ENCODE peak calls at places on chromosomes 7 and 10, in four cellular contexts. J is B cell, F is body of pancreas, P is fibroblast of the aortic adventitia. W is an unnamed sample.
A peak's percentile ranks its signal among the peaks of the same experiment; 100 is the strongest.

GRCh38 chr7:9863542-9863941 is 1110.1 kb upstream of the PHF14 start:
- DNase-seq in J (no peak), F (no peak), P (no peak), W (no peak)

GRCh38 chr7:9026121-9026520 is 592.7 kb downstream of the NXPH1 start:
- DNase-seq in J (no peak), F (no peak), P (no peak), W (no peak)

GRCh38 chr10:5546891-5547683 is 22.3 kb downstream of the CALML3 start:
- DNase-seq in J (no peak), F (peak; percentile 59), P (peak; percentile 50), W (no peak)

GRCh38 chr7:88933285-88933684 is 137.7 kb upstream of the TEX47 start:
- DNase-seq in J (no peak), F (no peak), P (no peak), W (no peak)

GRCh38 chr10:31143331-31143935 is 111.8 kb upstream of the ZNF438 start:
- DNase-seq in J (no peak), F (no peak), P (no peak), W (no peak)

GRCh38 chr7:24059775-24060174 is 224.2 kb upstream of the NPY start:
- DNase-seq in J (no peak), F (no peak), P (no peak), W (no peak)

GRCh38 chr7:24971333-24972165 is 8.4 kb downstream of the OSBPL3 start:
- DNase-seq in J (no peak), F (no peak), P (peak; percentile 94), W (no peak)

GRCh38 chr7:31805209-31805818 is 118.3 kb downstream of the PPP1R17 start:
- DNase-seq in J (no peak), F (no peak), P (no peak), W (no peak)

GRCh38 chr7:88072036-88072714 is 138.1 kb downstream of the ADAM22 start:
- DNase-seq in J (no peak), F (no peak), P (no peak), W (no peak)

GRCh38 chr10:33223326-33224014 is 111.0 kb downstream of the NRP1 start:
- DNase-seq in J (no peak), F (no peak), P (peak; percentile 72), W (no peak)

GRCh38 chr10:71799112-71799511 is 25.8 kb upstream of the VSIR start:
- DNase-seq in J (no peak), F (no peak), P (no peak), W (no peak)

GRCh38 chr7:17304926-17305325 is 6.5 kb downstream of the AHR start:
- DNase-seq in J (no peak), F (no peak), P (peak; percentile 83), W (peak; percentile 52)

GRCh38 chr7:134669845-134670373 is 23.3 kb downstream of the BPGM start:
- DNase-seq in J (peak; percentile 59), F (peak; percentile 50), P (peak; percentile 82), W (peak; percentile 81)

GRCh38 chr10:279655-280054 is 144.4 kb downstream of the ZMYND11 start:
- DNase-seq in J (no peak), F (no peak), P (no peak), W (no peak)
- TF ChIP-seq CTCF in J (no peak), F (no peak), P (no peak), W (no peak)

GRCh38 chr7:132044247-132044646 is 487.8 kb upstream of the PODXL start:
- DNase-seq in J (no peak), F (no peak), P (no peak), W (no peak)

GRCh38 chr7:132045481-132045980 is 489.1 kb upstream of the PODXL start:
- DNase-seq in J (no peak), F (no peak), P (no peak), W (no peak)

GRCh38 chr7:132053871-132054270 is 497.4 kb upstream of the PODXL start:
- DNase-seq in J (no peak), F (no peak), P (no peak), W (no peak)

GRCh38 chr7:132045002-132045401 is 488.6 kb upstream of the PODXL start:
- DNase-seq in J (no peak), F (no peak), P (no peak), W (no peak)

GRCh38 chr7:132049462-132050304 is 493.3 kb upstream of the PODXL start:
- DNase-seq in J (no peak), F (peak; percentile 54), P (peak; percentile 46), W (peak; percentile 58)
- TF ChIP-seq CTCF in J (peak; percentile 63), F (peak; percentile 57), P (peak; percentile 71), W (peak; percentile 59)

GRCh38 chr10:25565570-25565969 is 368.5 kb upstream of the MYO3A start:
- DNase-seq in J (no peak), F (no peak), P (no peak), W (no peak)

GRCh38 chr10:25564351-25564750 is 369.7 kb upstream of the MYO3A start:
- DNase-seq in J (no peak), F (no peak), P (peak; percentile 1), W (no peak)

GRCh38 chr10:25562547-25562946 is 371.5 kb upstream of the MYO3A start:
- DNase-seq in J (no peak), F (no peak), P (no peak), W (no peak)

GRCh38 chr10:25557136-25557535 is 376.9 kb upstream of the MYO3A start:
- DNase-seq in J (no peak), F (no peak), P (no peak), W (no peak)

GRCh38 chr10:25561761-25562160 is 372.3 kb upstream of the MYO3A start:
- DNase-seq in J (no peak), F (no peak), P (no peak), W (no peak)
- TF ChIP-seq CTCF in J (no peak), F (no peak), P (no peak), W (no peak)

GRCh38 chr10:13612654-13613373 is 26.0 kb downstream of the PRPF18 start:
- DNase-seq in J (no peak), F (no peak), P (no peak), W (no peak)

GRCh38 chr10:13617146-13617545 is 30.4 kb downstream of the PRPF18 start:
- DNase-seq in J (no peak), F (no peak), P (no peak), W (no peak)

GRCh38 chr10:13615650-13616049 is 28.9 kb downstream of the PRPF18 start:
- DNase-seq in J (no peak), F (no peak), P (no peak), W (no peak)

GRCh38 chr10:13613519-13613918 is 26.8 kb downstream of the PRPF18 start:
- DNase-seq in J (no peak), F (no peak), P (peak; percentile 74), W (no peak)

DNA sequence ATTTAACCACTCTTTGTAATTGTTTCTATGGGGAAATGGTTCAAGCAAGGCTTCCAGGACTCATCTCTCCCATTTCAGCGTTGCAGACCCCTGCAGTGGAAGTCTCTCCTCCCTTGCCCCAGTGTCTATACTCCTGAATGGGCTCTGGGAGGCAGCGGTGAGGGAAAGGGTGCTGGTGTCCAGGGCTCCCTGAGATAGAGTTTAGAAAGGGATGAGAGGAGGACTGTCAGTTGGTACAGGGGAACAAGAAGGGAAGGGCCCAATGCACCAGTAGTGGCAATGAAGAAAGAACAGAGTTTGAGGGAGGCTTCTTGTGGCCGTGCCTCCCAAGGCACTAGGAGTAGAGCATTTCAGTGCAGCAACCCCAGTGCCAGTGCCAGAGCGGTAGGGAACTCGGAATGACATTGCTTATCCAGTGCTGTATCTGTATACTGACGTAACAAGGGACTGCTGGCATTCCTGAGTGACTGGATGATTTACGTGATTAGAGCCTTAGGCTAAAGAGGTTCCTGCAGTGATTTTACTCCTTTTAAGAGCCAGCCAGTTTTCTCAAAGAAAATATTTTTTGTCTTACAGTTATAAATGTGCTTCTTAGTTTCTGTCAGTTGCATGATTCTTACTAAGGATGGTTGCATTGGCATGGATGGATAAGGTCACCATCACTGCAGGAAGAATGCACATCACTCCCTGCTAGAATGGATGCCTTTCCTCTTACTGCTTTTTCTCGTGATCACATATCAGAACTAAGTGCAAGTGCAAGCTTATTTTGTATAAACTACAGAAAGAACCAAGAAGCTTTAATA is 28.0 kb downstream of the PRPF18 start:
- DNase-seq in J (no peak), F (no peak), P (peak; percentile 42), W (no peak)
- TF ChIP-seq CTCF in J (no peak), F (no peak), P (no peak), W (no peak)

DNA sequence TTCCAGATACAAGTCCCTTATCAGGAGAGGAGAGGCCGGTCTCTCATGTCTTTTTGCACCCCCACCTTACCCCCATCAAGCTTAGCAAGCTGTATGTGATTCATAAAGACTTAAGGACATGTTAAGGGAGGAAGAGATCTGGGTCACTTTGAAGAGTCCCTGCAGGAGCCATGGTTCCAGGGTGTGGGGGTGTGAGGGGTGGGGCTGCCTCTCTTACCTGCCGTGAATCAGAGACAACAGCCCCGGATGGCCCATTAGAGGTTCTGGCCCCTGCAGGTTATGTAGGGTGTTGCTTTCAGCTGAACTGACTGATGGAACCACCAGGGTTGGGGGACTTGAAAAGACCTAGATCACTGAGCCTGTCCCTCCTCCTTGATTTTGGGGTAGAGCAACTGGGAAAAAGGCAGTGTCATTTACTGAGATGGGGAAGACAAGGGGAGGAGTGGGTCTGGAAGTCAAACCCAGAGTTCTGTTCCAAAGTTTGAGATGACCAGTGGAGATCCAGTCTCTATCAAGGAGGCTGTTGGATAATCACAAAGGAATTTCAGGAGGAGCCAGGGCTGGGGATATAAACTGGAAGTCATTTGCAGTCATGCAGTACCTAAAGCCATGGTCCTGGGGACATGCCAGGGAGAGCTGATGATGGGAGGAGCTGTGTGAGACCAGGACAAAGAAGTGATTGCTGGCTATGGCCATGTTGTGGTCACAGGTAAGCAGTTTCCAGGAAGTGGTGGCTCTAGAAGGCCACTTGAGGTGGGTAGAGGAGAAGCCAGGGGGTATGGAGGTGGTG is 23.1 kb downstream of the ADAMTS14 start:
- DNase-seq in J (no peak), F (no peak), P (peak; percentile 65), W (no peak)
- TF ChIP-seq CTCF in J (no peak), F (no peak), P (peak; percentile 23), W (no peak)

GRCh38 chr7:102236102-102236501 is 50.6 kb upstream of the SH2B2 start:
- DNase-seq in J (no peak), F (no peak), P (no peak), W (no peak)

GRCh38 chr7:102234801-102235550 is 51.7 kb upstream of the SH2B2 start:
- DNase-seq in J (no peak), F (no peak), P (no peak), W (no peak)

GRCh38 chr7:102239206-102239820 is 47.4 kb upstream of the SH2B2 start:
- DNase-seq in J (no peak), F (no peak), P (no peak), W (no peak)

GRCh38 chr7:102234131-102234530 is 52.5 kb upstream of the SH2B2 start:
- DNase-seq in J (no peak), F (no peak), P (no peak), W (no peak)

GRCh38 chr7:102236592-102237287 is 49.9 kb upstream of the SH2B2 start:
- DNase-seq in J (peak; percentile 65), F (peak; percentile 72), P (peak; percentile 64), W (peak; percentile 65)
- TF ChIP-seq CTCF in J (peak; percentile 83), F (peak; percentile 79), P (peak; percentile 79), W (peak; percentile 82)

GRCh38 chr10:103069453-103070331 is 123.4 kb downstream of the NT5C2 start:
- DNase-seq in J (peak; percentile 68), F (peak; percentile 78), P (peak; percentile 68), W (peak; percentile 84)
- TF ChIP-seq CTCF in J (peak; percentile 80), F (peak; percentile 47), P (peak; percentile 68), W (peak; percentile 74)

W was measured in activated CD8-positive, alpha-beta T cell treated with anti-CD3 and anti-CD28 coated beads for 36 hours.